ENCODE peak calls at places on chromosomes 3 and 15, in eight cellular contexts. D, Y, C, P, K, M, F and J are unnamed samples.

GRCh38 chr3:117358717-117359314 is 649.2 kb downstream of the TUSC7 start:
- DNase-seq in M (no peak), Y (no peak), C (no peak), K (no peak), F (no peak), P (no peak), D (no peak), J (no peak)

GRCh38 chr15:70597056-70597603 is 166.2 kb downstream of the UACA start:
- DNase-seq in F (no peak), M (no peak), Y (no peak), D (peak; percentile 60), K (peak; percentile 42), P (no peak), C (peak; percentile 49), J (no peak)

GRCh38 chr3:12869025-12869695 is 27.8 kb upstream of the RPL32 start:
- DNase-seq in C (peak; percentile 10), F (no peak), D (no peak), Y (no peak), K (peak; percentile 69), M (peak; percentile 11), P (no peak), J (no peak)

GRCh38 chr15:85874236-85874635 is 79.5 kb upstream of the KLHL25 start:
- DNase-seq in Y (no peak), K (no peak), M (no peak), P (no peak), F (no peak), D (no peak), C (no peak), J (no peak)

GRCh38 chr3:125375950-125376679 is 990 bp upstream of the ZNF148 start:
- DNase-seq in P (peak; percentile 45), M (no peak), K (no peak), F (no peak), C (no peak), Y (no peak), D (peak; percentile 65), J (no peak)

GRCh38 chr3:57169872-57170623 is 4.9 kb upstream of the IL17RD start:
- DNase-seq in F (peak; percentile 33), Y (peak; percentile 39), M (peak; percentile 59), P (peak; percentile 49), D (peak; percentile 64), C (peak; percentile 77), K (peak; percentile 87), J (peak; percentile 42)

GRCh38 chr15:55268054-55268695 is 21.4 kb downstream of the RAB27A start:
- DNase-seq in D (no peak), K (no peak), P (no peak), M (no peak), F (no peak), C (no peak), Y (no peak), J (no peak)

GRCh38 chr15:35728176-35728938 is 182.4 kb upstream of the DPH6 start:
- DNase-seq in D (no peak), C (no peak), Y (no peak), F (no peak), M (no peak), K (no peak), P (no peak), J (peak; percentile 33)

GRCh38 chr15:41969851-41970431 is 2.4 kb downstream of the EHD4 start:
- DNase-seq in P (no peak), D (no peak), C (no peak), F (no peak), K (peak; percentile 53), Y (no peak), M (peak; percentile 16), J (no peak)

GRCh38 chr3:13389378-13389777 is 30.7 kb downstream of the NUP210 start:
- DNase-seq in F (no peak), D (no peak), M (no peak), C (no peak), Y (no peak), K (no peak), P (no peak), J (no peak)

GRCh38 chr3:111241960-111242359 is 170.3 kb downstream of the NECTIN3 start:
- DNase-seq in C (no peak), D (no peak), M (no peak), F (no peak), K (no peak), Y (no peak), P (no peak), J (no peak)

GRCh38 chr3:99522147-99522546 is 116.2 kb upstream of the COL8A1 start:
- DNase-seq in M (no peak), C (no peak), Y (no peak), F (no peak), P (no peak), K (no peak), D (no peak), J (no peak)

GRCh38 chr3:32276279-32276841 is 37.9 kb downstream of the CMTM8 start:
- DNase-seq in C (peak; percentile 75), F (no peak), P (peak; percentile 24), Y (no peak), D (no peak), M (no peak), K (no peak), J (no peak)

GRCh38 chr3:30613135-30613825 is 6.9 kb downstream of the TGFBR2 start:
- DNase-seq in P (no peak), F (no peak), M (no peak), K (no peak), C (no peak), Y (no peak), D (no peak), J (no peak)

GRCh38 chr3:81245043-81245442 is 516.4 kb downstream of the GBE1 start:
- DNase-seq in K (no peak), D (no peak), P (no peak), F (no peak), Y (no peak), C (peak; percentile 43), M (no peak), J (no peak)

GRCh38 chr15:69930754-69931153 is 167.0 kb downstream of the TLE3 start:
- DNase-seq in F (no peak), D (no peak), C (no peak), M (no peak), K (no peak), P (no peak), Y (no peak), J (no peak)

GRCh38 chr3:186679151-186679550 is 13.3 kb downstream of the HRG start:
- DNase-seq in P (no peak), Y (no peak), D (no peak), F (no peak), M (no peak), C (no peak), K (no peak), J (no peak)

GRCh38 chr3:43063114-43063513 is 42.8 kb downstream of the POMGNT2 start:
- DNase-seq in Y (no peak), C (no peak), D (no peak), M (no peak), F (no peak), K (no peak), P (no peak), J (no peak)

GRCh38 chr3:110664148-110664547 is 407.5 kb upstream of the NECTIN3 start:
- DNase-seq in P (no peak), C (peak; percentile 57), K (no peak), Y (no peak), M (no peak), F (no peak), D (no peak), J (no peak)

GRCh38 chr15:40845511-40846284 is 1.9 kb downstream of the SPINT1 start:
- DNase-seq in C (no peak), Y (no peak), D (peak; percentile 97), P (peak; percentile 80), K (no peak), M (no peak), F (no peak), J (peak; percentile 31)

GRCh38 chr15:79673416-79674123 is 223.2 kb downstream of the MTHFS start:
- DNase-seq in P (no peak), K (no peak), F (no peak), M (no peak), D (peak; percentile 51), C (peak; percentile 35), Y (no peak), J (no peak)

GRCh38 chr3:186025161-186025560 is 83.7 kb downstream of the ETV5 start:
- DNase-seq in D (no peak), K (peak; percentile 84), M (no peak), C (peak; percentile 57), Y (no peak), F (no peak), P (no peak), J (no peak)

GRCh38 chr3:28134198-28134597 is 107.2 kb upstream of the CMC1 start:
- DNase-seq in K (no peak), Y (no peak), P (no peak), D (no peak), M (no peak), C (no peak), F (no peak), J (no peak)

GRCh38 chr15:57743424-57743823 is 36.9 kb downstream of the POLR2M start:
- DNase-seq in C (no peak), D (no peak), P (no peak), Y (no peak), M (no peak), K (no peak), F (no peak), J (no peak)

GRCh38 chr3:38247366-38248035 is 18.1 kb upstream of the SLC22A13 start:
- DNase-seq in K (no peak), D (peak; percentile 81), Y (peak; percentile 39), C (peak; percentile 86), P (no peak), M (no peak), F (no peak), J (no peak)

GRCh38 chr3:99823723-99824711 is 6.4 kb downstream of the CMSS1 start:
- DNase-seq in P (no peak), M (no peak), C (no peak), Y (peak; percentile 40), K (no peak), F (no peak), D (no peak), J (no peak)

GRCh38 chr3:14481018-14481645 is 59.0 kb downstream of the GRIP2 start:
- DNase-seq in K (no peak), P (no peak), C (no peak), F (no peak), D (no peak), Y (peak; percentile 6), M (no peak), J (no peak)

GRCh38 chr3:185409957-185410356 is 47.0 kb downstream of the MAP3K13 start:
- DNase-seq in P (no peak), M (no peak), Y (peak; percentile 37), F (no peak), K (no peak), D (no peak), C (no peak), J (no peak)

GRCh38 chr15:73924258-73924921 is 1.9 kb upstream of the LOXL1 start:
- DNase-seq in C (peak; percentile 91), F (no peak), Y (peak; percentile 73), D (peak; percentile 83), P (no peak), M (no peak), K (peak; percentile 64), J (no peak)